ENCODE peak calls at places on chromosomes 16 and 17, in five cellular contexts. T is retina, R is GM18507, B is GM04504, H is uterus. D is an unnamed sample.

GRCh38 chr17:50263293-50264262 is 10.7 kb upstream of the TMEM92 start:
- DNase-seq in T (no peak), H (peak), R (no peak), B (no peak), D (no peak)

GRCh38 chr17:6488008-6488539 is 43.8 kb downstream of the PIMREG start:
- DNase-seq in T (no peak), H (no peak), R (no peak), B (no peak), D (no peak)

GRCh38 chr17:28204751-28205150 is 114.2 kb upstream of the TMEM97 start:
- DNase-seq in R (no peak), T (no peak), H (no peak), B (no peak), D (no peak)

GRCh38 chr17:29177871-29178749 is 2.1 kb downstream of the MYO18A start:
- DNase-seq in T (no peak), B (no peak), R (no peak), H (no peak), D (peak)

GRCh38 chr16:84842516-84843148 is 22.8 kb downstream of the CRISPLD2 start:
- DNase-seq in H (no peak), B (no peak), T (no peak), R (no peak), D (no peak)

GRCh38 chr17:27294689-27295630 is 1.0 kb downstream of the WSB1 start:
- DNase-seq in B (peak), T (no peak), H (peak), R (no peak), D (peak)

GRCh38 chr17:80960037-80960796 is 31.4 kb upstream of the CHMP6 start:
- DNase-seq in T (peak), R (no peak), B (no peak), H (no peak), D (no peak)

GRCh38 chr16:75340715-75341500 is 89.5 kb upstream of the BCAR1 start:
- DNase-seq in T (peak), H (no peak), R (no peak), B (no peak), D (no peak)

GRCh38 chr16:11435576-11435975 is 90.3 kb downstream of the RMI2 start:
- DNase-seq in H (no peak), B (no peak), T (no peak), R (no peak), D (no peak)